ENCODE peak calls at places on chromosomes 2 and 18, in nine cellular contexts. V, T, X, W, P, E, G, M and Q are unnamed samples.
A peak's percentile ranks its signal among the peaks of the same experiment; 100 is the strongest.

GRCh38 chr2:239811001-239811798 is 213.9 kb downstream of the NDUFA10 start:
- DNase-seq in V (no peak), T (no peak), X (no peak), W (no peak), P (no peak), E (no peak), G (no peak), M (no peak), Q (no peak)

GRCh38 chr2:38092196-38092902 is 16.4 kb upstream of the CYP1B1 start:
- DNase-seq in V (peak; percentile 88), T (peak; percentile 81), X (no peak), W (no peak), P (peak; percentile 51), E (no peak), G (peak; percentile 96), M (no peak), Q (peak; percentile 61)

GRCh38 chr18:8337216-8337615 is 272.0 kb upstream of the RAB12 start:
- DNase-seq in V (no peak), T (peak; percentile 20), X (no peak), W (no peak), P (no peak), E (peak; percentile 61), G (no peak), M (no peak), Q (no peak)

GRCh38 chr2:208570851-208571763 is 164.5 kb downstream of the PTH2R start:
- DNase-seq in V (no peak), T (no peak), X (no peak), W (no peak), P (no peak), E (no peak), G (no peak), M (no peak), Q (no peak)

GRCh38 chr2:167935803-167936110 is 311.6 kb downstream of the STK39 start:
- DNase-seq in V (no peak), T (no peak), X (no peak), W (no peak), P (no peak), E (no peak), G (no peak), M (no peak), Q (no peak)

GRCh38 chr2:8803658-8804379 is 33.6 kb downstream of the KIDINS220 start:
- DNase-seq in V (peak; percentile 98), T (peak; percentile 90), X (peak; percentile 88), W (peak; percentile 42), P (peak; percentile 27), E (peak; percentile 95), G (peak; percentile 93), M (no peak), Q (no peak)

GRCh38 chr2:115129502-115129901 is 687.1 kb downstream of the DPP10 start:
- DNase-seq in V (no peak), T (no peak), X (no peak), W (no peak), P (no peak), E (no peak), G (no peak), M (no peak), Q (no peak)

GRCh38 chr18:21672868-21673267 is 31.7 kb downstream of the ABHD3 start:
- DNase-seq in V (peak; percentile 94), T (peak; percentile 41), X (peak; percentile 65), W (no peak), P (peak; percentile 23), E (peak; percentile 78), G (peak; percentile 29), M (no peak), Q (peak; percentile 30)

GRCh38 chr2:75317801-75318200 is 118.5 kb upstream of the TACR1 start:
- DNase-seq in V (no peak), T (no peak), X (no peak), W (no peak), P (no peak), E (no peak), G (no peak), M (no peak), Q (no peak)

GRCh38 chr18:35856178-35856577 is 116.3 kb upstream of the RMP24 start:
- DNase-seq in V (no peak), T (no peak), X (no peak), W (no peak), P (no peak), E (no peak), G (no peak), M (no peak), Q (no peak)

GRCh38 chr2:177328056-177328455 is 63.5 kb upstream of the NFE2L2 start:
- DNase-seq in V (peak; percentile 65), T (peak; percentile 29), X (no peak), W (no peak), P (no peak), E (no peak), G (no peak), M (no peak), Q (no peak)

GRCh38 chr2:177332992-177333388 is 59.6 kb upstream of the AGPS start:
- DNase-seq in V (no peak), T (no peak), X (no peak), W (no peak), P (no peak), E (no peak), G (no peak), M (no peak), Q (no peak)

GRCh38 chr2:177329035-177329434 is 63.5 kb upstream of the AGPS start:
- DNase-seq in V (no peak), T (no peak), X (no peak), W (no peak), P (no peak), E (no peak), G (no peak), M (no peak), Q (no peak)

GRCh38 chr2:177332041-177332991 is 60.3 kb upstream of the AGPS start:
- DNase-seq in V (peak; percentile 58), T (peak; percentile 71), X (peak; percentile 46), W (peak; percentile 91), P (peak; percentile 58), E (no peak), G (peak; percentile 83), M (no peak), Q (peak; percentile 22)

GRCh38 chr2:177331446-177331997 is 61.1 kb upstream of the AGPS start:
- DNase-seq in V (no peak), T (no peak), X (no peak), W (no peak), P (no peak), E (no peak), G (no peak), M (no peak), Q (no peak)
- H3K4me3 ChIP-seq in V (no peak overlapping the region), T (no peak overlapping the region), X (no peak overlapping the region), W (peak overlapping the region; percentile 68), P (no peak overlapping the region), E (no peak overlapping the region), G (no peak overlapping the region), M (no peak overlapping the region), Q (no peak overlapping the region)

GRCh38 chr2:153478289-153479261 is at the start of gene RPRM:
- DNase-seq in V (no peak), T (peak; percentile 24), X (no peak), W (peak; percentile 60), P (peak; percentile 46), E (no peak), G (peak; percentile 64), M (no peak), Q (peak; percentile 64)

GRCh38 chr2:153477641-153478288 is 797 bp downstream of the RPRM start:
- DNase-seq in V (no peak), T (no peak), X (no peak), W (peak; percentile 2), P (no peak), E (no peak), G (no peak), M (no peak), Q (no peak)

GRCh38 chr2:153477096-153477555 is 1.4 kb downstream of the RPRM start:
- DNase-seq in V (no peak), T (no peak), X (no peak), W (no peak), P (no peak), E (no peak), G (no peak), M (no peak), Q (no peak)

GRCh38 chr2:153476491-153477095 is 2.0 kb downstream of the RPRM start:
- DNase-seq in V (no peak), T (no peak), X (no peak), W (no peak), P (no peak), E (no peak), G (no peak), M (no peak), Q (no peak)

GRCh38 chr2:153479527-153479926 is 965 bp upstream of the RPRM start:
- DNase-seq in V (no peak), T (no peak), X (no peak), W (no peak), P (no peak), E (no peak), G (no peak), M (no peak), Q (no peak)
- H3K4me3 ChIP-seq in V (no peak overlapping the region), T (no peak overlapping the region), X (no peak overlapping the region), W (no peak overlapping the region), P (no peak overlapping the region), E (no peak overlapping the region), G (no peak overlapping the region), M (no peak overlapping the region), Q (no peak overlapping the region)

GRCh38 chr2:72148975-72149555 is 1.4 kb upstream of the CYP26B1 start:
- DNase-seq in V (no peak), T (no peak), X (no peak), W (peak; percentile 79), P (peak; percentile 24), E (no peak), G (no peak), M (peak; percentile 42), Q (peak; percentile 43)
- H3K4me3 ChIP-seq in V (peak overlapping the region; percentile 62), T (peak overlapping the region; percentile 49), X (peak overlapping the region; percentile 40), W (peak overlapping the region; percentile 83), P (peak overlapping the region; percentile 54), E (peak overlapping the region; percentile 35), G (peak overlapping the region; percentile 33), M (peak overlapping the region; percentile 45), Q (peak overlapping the region; percentile 70)

DNA sequence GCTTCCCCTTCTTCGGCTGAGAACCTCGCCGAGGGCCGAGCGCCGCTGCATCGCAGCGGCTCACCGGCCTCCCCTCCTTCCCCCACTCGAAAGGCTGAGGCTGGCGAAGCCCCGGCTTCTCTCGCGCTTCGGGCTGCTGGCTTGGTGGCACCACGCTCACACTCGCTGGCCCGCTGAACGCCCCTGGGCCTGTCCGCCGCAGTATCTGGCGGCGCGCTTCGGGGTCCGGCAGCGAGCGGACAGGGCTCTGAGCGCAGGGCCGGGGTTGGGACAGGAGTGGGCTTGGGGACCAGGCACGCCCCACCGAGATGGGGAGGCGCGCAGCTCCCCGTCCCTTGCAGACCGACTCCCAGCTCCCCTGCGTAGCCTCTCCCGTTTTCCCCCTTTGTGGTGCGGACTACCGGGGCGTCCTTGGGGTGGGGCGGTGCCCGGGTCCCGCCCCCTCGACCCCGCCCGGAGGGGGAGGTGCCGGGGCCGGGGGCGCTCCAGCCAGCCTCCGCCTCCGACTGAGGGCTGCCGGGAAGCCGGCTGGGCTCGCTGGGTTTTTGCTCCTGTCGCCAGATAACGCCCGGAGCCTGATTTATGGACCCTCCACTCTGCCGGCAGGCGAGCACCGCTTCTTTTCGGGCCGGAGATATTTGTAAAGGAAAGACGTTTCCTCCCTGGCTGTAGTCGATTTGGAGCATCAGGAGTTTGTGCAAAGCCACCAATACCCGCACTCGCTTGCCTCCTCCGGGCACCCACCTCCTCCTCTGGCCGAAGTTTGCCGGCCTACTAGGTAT is 3.8 kb downstream of the GBX2 start:
- DNase-seq in V (no peak), T (no peak), X (no peak), W (peak; percentile 59), P (no peak), E (no peak), G (no peak), M (no peak), Q (no peak)
- H3K4me3 ChIP-seq in V (no peak overlapping the region), T (peak overlapping the region; percentile 60), X (peak overlapping the region; percentile 67), W (peak overlapping the region; percentile 63), P (peak overlapping the region; percentile 47), E (no peak overlapping the region), G (peak overlapping the region; percentile 33), M (peak overlapping the region; percentile 17), Q (peak overlapping the region; percentile 63)